ENCODE peak calls at places on chromosomes 11 and 22, in nine cellular contexts. I is heart left ventricle; V is colonic mucosa; B is SJSA1; Q is esophagus squamous epithelium; T is mesenchymal stem cell; W is effector memory CD4-positive, alpha-beta T cell; G is ovary; J is fibroblast of lung. N is an unnamed sample.

GRCh38 chr11:32396331-32396730 is 39.0 kb downstream of the WT1 start:
- DNase-seq in I (no peak), B (no peak), Q (no peak), V (no peak), G (no peak), T (no peak), W (no peak), J (no peak), N (no peak)

GRCh38 chr11:76266269-76266668 is 60.0 kb upstream of the WNT11 start:
- DNase-seq in V (no peak), B (no peak), G (no peak), Q (no peak), T (peak; percentile 83), I (no peak), W (no peak), J (peak; percentile 45), N (no peak)

GRCh38 chr11:74717211-74717997 is 13.8 kb downstream of the CHRDL2 start:
- DNase-seq in I (no peak), T (no peak), J (no peak), B (no peak), W (no peak), Q (no peak), V (no peak), G (no peak), N (no peak)

GRCh38 chr22:27349456-27349855 is 452.1 kb downstream of the MN1 start:
- DNase-seq in V (no peak), I (no peak), G (no peak), W (no peak), J (no peak), B (no peak), T (no peak), Q (no peak), N (no peak)

GRCh38 chr11:111260761-111261160 is 15.2 kb downstream of the POU2AF2 start:
- DNase-seq in B (no peak), Q (no peak), W (no peak), J (no peak), I (no peak), G (no peak), V (no peak), T (no peak), N (no peak)

GRCh38 chr11:6646631-6647281 is 8.9 kb downstream of the DCHS1 start:
- DNase-seq in T (peak; percentile 56), W (no peak), Q (no peak), B (no peak), V (peak; percentile 40), G (no peak), I (peak; percentile 79), J (peak; percentile 61), N (no peak)

GRCh38 chr11:61683961-61684869 is 4.0 kb downstream of the DAGLA start:
- DNase-seq in B (no peak), Q (no peak), J (peak; percentile 44), G (no peak), W (peak; percentile 31), I (no peak), T (no peak), V (no peak), N (no peak)

GRCh38 chr22:18148508-18148965 is 1.4 kb upstream of the USP18 start:
- DNase-seq in I (no peak), W (no peak), Q (no peak), B (no peak), V (no peak), T (no peak), J (no peak), G (no peak), N (no peak)

GRCh38 chr11:26245046-26245445 is 86.9 kb upstream of the ANO3 start:
- DNase-seq in T (no peak), I (no peak), J (peak; percentile 76), W (no peak), Q (no peak), G (no peak), V (no peak), B (no peak), N (no peak)

GRCh38 chr11:102320166-102320565 is 2.9 kb downstream of the BIRC3 start:
- DNase-seq in V (no peak), G (no peak), T (no peak), B (no peak), Q (no peak), I (no peak), W (no peak), J (no peak), N (no peak)

GRCh38 chr22:40603088-40603605 is 33.4 kb downstream of the MRTFA start:
- DNase-seq in G (no peak), I (no peak), T (peak; percentile 77), V (no peak), W (no peak), Q (no peak), J (peak; percentile 64), B (peak; percentile 49), N (no peak)

GRCh38 chr11:8777907-8778767 is 95.5 kb downstream of the RPL27A start:
- DNase-seq in T (peak; percentile 90), V (no peak), Q (no peak), B (no peak), W (no peak), I (peak; percentile 74), J (peak; percentile 76), G (peak; percentile 62), N (peak; percentile 89)

GRCh38 chr11:8779107-8779506 is 96.5 kb downstream of the RPL27A start:
- DNase-seq in J (no peak), I (no peak), G (no peak), W (no peak), T (no peak), V (no peak), B (no peak), Q (no peak), N (no peak)

GRCh38 chr11:8776209-8776608 is 93.6 kb downstream of the RPL27A start:
- DNase-seq in J (no peak), B (no peak), T (no peak), G (no peak), W (no peak), Q (no peak), I (no peak), V (no peak), N (no peak)

GRCh38 chr11:8775341-8776133 is 92.9 kb downstream of the RPL27A start:
- DNase-seq in J (peak; percentile 28), Q (no peak), B (no peak), I (no peak), V (no peak), T (no peak), G (peak; percentile 78), W (no peak), N (no peak)

GRCh38 chr11:8779732-8780131 is 97.1 kb downstream of the RPL27A start:
- DNase-seq in T (no peak), I (no peak), W (no peak), G (no peak), J (no peak), V (no peak), B (no peak), Q (no peak), N (no peak)
- H3K4me1 ChIP-seq in T (peaks cover 10% of the 10 kb centered on the region), I (peaks cover 63% of the 10 kb centered on the region), W (no peaks in the 10 kb centered on the region), G (peaks cover 32% of the 10 kb centered on the region), J (peaks cover 18% of the 10 kb centered on the region), V (no peaks in the 10 kb centered on the region), B (no peaks in the 10 kb centered on the region), Q (peaks cover 22% of the 10 kb centered on the region), N (peaks cover 7% of the 10 kb centered on the region)

GRCh38 chr22:24925586-24926427 is 20.7 kb downstream of the LHFPL7 start:
- DNase-seq in J (no peak), G (no peak), V (no peak), B (no peak), I (no peak), T (no peak), Q (no peak), W (no peak), N (no peak)
- H3K27ac ChIP-seq in J (no peak overlapping the region), G (no peak overlapping the region), V (no peak overlapping the region), B (no peak overlapping the region), I (no peak overlapping the region), T (no peak overlapping the region), Q (no peak overlapping the region), W (no peak overlapping the region), N (no peak overlapping the region)

DNA sequence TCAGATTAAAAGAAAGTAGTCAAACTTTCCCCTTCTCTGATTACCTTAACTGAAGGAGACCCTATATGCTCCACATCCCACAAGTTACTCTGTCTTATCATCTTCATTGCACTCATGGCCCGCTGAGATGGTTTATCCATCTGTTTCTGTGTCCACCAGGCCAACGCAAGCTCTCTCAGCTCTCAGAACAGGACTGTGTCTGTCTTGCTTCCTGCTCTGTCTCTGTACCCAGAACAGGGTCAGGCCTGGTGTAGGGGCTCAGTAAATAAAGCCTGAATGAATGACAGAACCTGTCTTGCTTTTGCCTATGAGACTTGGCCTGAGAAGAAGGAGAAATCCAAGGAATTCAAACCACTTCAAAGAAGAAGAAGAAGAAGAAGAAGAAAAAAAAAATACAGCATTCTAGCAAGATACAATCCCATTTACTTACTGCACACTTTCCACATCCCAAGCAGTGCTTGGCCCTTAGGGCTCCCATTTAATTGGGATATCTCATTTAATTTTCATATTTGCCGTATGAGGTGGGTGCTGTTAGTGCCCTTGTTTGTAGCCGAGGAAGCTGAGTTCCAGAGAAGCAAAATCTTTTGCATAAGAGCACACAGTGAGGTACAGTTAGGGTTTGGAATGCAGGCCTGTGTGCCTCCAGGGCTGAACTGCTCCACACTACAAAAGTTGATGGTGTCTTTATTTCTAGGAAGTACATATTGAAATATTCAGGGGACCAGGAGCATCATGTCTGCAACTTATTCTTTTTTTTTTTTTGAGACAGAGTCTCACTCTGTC is 15.7 kb upstream of the TIMP3 start:
- DNase-seq in G (no peak), T (no peak), V (no peak), I (no peak), J (no peak), B (no peak), Q (no peak), W (no peak), N (no peak)
- H3K4me1 ChIP-seq in G (peaks cover 2% of the 10 kb centered on the region), T (peaks cover 3% of the 10 kb centered on the region), V (no peaks in the 10 kb centered on the region), I (peaks cover 8% of the 10 kb centered on the region), J (no peaks in the 10 kb centered on the region), B (peaks cover 7% of the 10 kb centered on the region), Q (no peaks in the 10 kb centered on the region), W (no peaks in the 10 kb centered on the region), N (no peaks in the 10 kb centered on the region)

GRCh38 chr11:130817608-130817944 is 98.7 kb downstream of the SNX19 start:
- DNase-seq in Q (no peak), I (no peak), W (no peak), V (no peak), T (peak; percentile 48), B (no peak), J (peak; percentile 85), G (no peak), N (no peak)
- H3K27ac ChIP-seq in Q (no peak overlapping the region), I (no peak overlapping the region), W (no peak overlapping the region), V (no peak overlapping the region), T (peak overlapping the region; percentile 97), B (no peak overlapping the region), J (no peak overlapping the region), G (no peak overlapping the region), N (no peak overlapping the region)

N was measured in aorta.